ENCODE peak calls at places on chromosome 16, in five cellular contexts. E is NCI-H1417; I is stimulated activated CD8-positive, alpha-beta memory T cell treated with anti-CD3 and anti-CD28 coated beads, Interleukin-4, amount 100 ng/mL, for 24 hours; N is stimulated activated CD4-positive, alpha-beta T cell treated with anti-CD3 and anti-CD28 coated beads, Interleukin-12 subunit alpha, Interleukin-12 subunit beta, amount 100 ng/mL, for 48 hours; X is endothelial cell. D is an unnamed sample.

GRCh38 chr16:69513180-69513966 is 52.4 kb upstream of the NFAT5 start:
- DNase-seq in E (no peak), X (no peak), N (no peak), I (no peak), D (no peak)

GRCh38 chr16:56793504-56793903 is 63.6 kb downstream of the NUP93 start:
- DNase-seq in E (peak; percentile 62), X (peak; percentile 14), I (no peak), N (no peak), D (no peak)

GRCh38 chr16:624522-625401 is 6.0 kb upstream of the WFIKKN1 start:
- DNase-seq in E (no peak), I (no peak), X (no peak), N (no peak), D (peak; percentile 49)

GRCh38 chr16:72474511-72475123 is 302.7 kb upstream of the PMFBP1 start:
- DNase-seq in X (no peak), E (no peak), I (no peak), N (no peak), D (no peak)

GRCh38 chr16:29915590-29916247 is 10.3 kb downstream of the KCTD13 start:
- DNase-seq in X (no peak), E (no peak), N (no peak), I (no peak), D (no peak)

GRCh38 chr16:54353097-54353496 is 66.5 kb upstream of the IRX3 start:
- DNase-seq in E (no peak), X (no peak), I (no peak), N (no peak), D (no peak)

GRCh38 chr16:87420401-87421368 is 28.5 kb downstream of the MAP1LC3B start:
- DNase-seq in X (no peak), N (no peak), E (no peak), I (no peak), D (no peak)

GRCh38 chr16:48450367-48450766 is 65.2 kb upstream of the SIAH1 start:
- DNase-seq in X (no peak), E (no peak), I (no peak), N (no peak), D (no peak)

GRCh38 chr16:50202926-50203624 is 50.0 kb downstream of the TENT4B start:
- DNase-seq in I (no peak), X (no peak), N (no peak), E (no peak), D (no peak)

GRCh38 chr16:68995011-68995504 is 110.4 kb upstream of the HAS3 start:
- DNase-seq in N (no peak), E (peak; percentile 28), I (no peak), X (peak; percentile 7), D (no peak)

GRCh38 chr16:89482087-89482823 is 8.1 kb downstream of the ANKRD11 start:
- DNase-seq in E (no peak), I (no peak), N (no peak), X (no peak), D (no peak)

GRCh38 chr16:54291107-54291980 is 4.8 kb upstream of the IRX3 start:
- DNase-seq in E (no peak), I (no peak), X (peak; percentile 33), N (no peak), D (no peak)

GRCh38 chr16:11117576-11118211 is 138.3 kb downstream of the SOCS1 start:
- DNase-seq in E (no peak), I (no peak), N (no peak), X (no peak), D (no peak)

GRCh38 chr16:19707699-19708497 is 10.1 kb downstream of the KNOP1 start:
- DNase-seq in I (no peak), E (no peak), N (no peak), X (no peak), D (no peak)

GRCh38 chr16:48409839-48410610 is 24.8 kb upstream of the SIAH1 start:
- DNase-seq in X (no peak), N (no peak), E (no peak), I (no peak), D (no peak)

GRCh38 chr16:58243528-58244004 is 45.7 kb upstream of the CSNK2A2 start:
- DNase-seq in X (no peak), N (no peak), E (no peak), I (no peak), D (no peak)

GRCh38 chr16:73020409-73020884 is 27.5 kb downstream of the ZFHX3 start:
- DNase-seq in I (no peak), N (no peak), X (no peak), E (peak; percentile 3), D (no peak)

GRCh38 chr16:69367980-69368379 is 16.4 kb upstream of the TMED6 start:
- DNase-seq in N (no peak), X (peak; percentile 27), E (no peak), I (no peak), D (no peak)

GRCh38 chr16:27639588-27640276 is 89.8 kb downstream of the KATNIP start:
- DNase-seq in E (peak; percentile 66), X (peak; percentile 45), I (no peak), N (no peak), D (peak; percentile 34)

GRCh38 chr16:81706327-81707295 is 72.5 kb upstream of the PLCG2 start:
- DNase-seq in I (no peak), N (no peak), E (no peak), X (no peak), D (no peak)

GRCh38 chr16:4081035-4081434 is 35.2 kb downstream of the ADCY9 start:
- DNase-seq in X (no peak), I (no peak), E (peak; percentile 76), N (no peak), D (no peak)

GRCh38 chr16:53780051-53780450 is 76.1 kb downstream of the FTO start:
- DNase-seq in E (no peak), X (no peak), I (no peak), N (no peak), D (no peak)

GRCh38 chr16:57871457-57871856 is 69.2 kb upstream of the KIFC3 start:
- DNase-seq in I (no peak), N (no peak), E (no peak), X (no peak), D (no peak)

GRCh38 chr16:1408171-1408837 is 6.2 kb downstream of the UNKL start:
- DNase-seq in E (peak; percentile 89), X (peak; percentile 92), I (peak; percentile 95), N (peak; percentile 87), D (peak; percentile 95)

GRCh38 chr16:20944861-20945390 is 44.4 kb downstream of the LYRM1 start:
- DNase-seq in X (no peak), E (no peak), I (no peak), N (peak; percentile 64), D (no peak)

GRCh38 chr16:69917739-69918138 is 33.4 kb upstream of the CLEC18A start:
- DNase-seq in N (no peak), I (no peak), X (no peak), E (no peak), D (no peak)

GRCh38 chr16:24022797-24023196 is 187.0 kb downstream of the PRKCB start:
- DNase-seq in E (no peak), I (no peak), N (no peak), X (no peak), D (no peak)

GRCh38 chr16:81567987-81568748 is 123.6 kb downstream of the CMIP start:
- DNase-seq in N (peak; percentile 69), X (no peak), E (no peak), I (peak; percentile 33), D (peak; percentile 57)

GRCh38 chr16:50683689-50684374 is 2.7 kb upstream of the SNX20 start:
- DNase-seq in I (no peak), X (no peak), E (no peak), N (no peak), D (no peak)

GRCh38 chr16:2058901-2059300 is 11.1 kb downstream of the TSC2 start:
- DNase-seq in I (no peak), X (no peak), N (no peak), E (no peak), D (no peak)

GRCh38 chr16:58866935-58867334 is 132.8 kb upstream of the GOT2 start:
- DNase-seq in X (no peak), I (no peak), N (no peak), E (no peak), D (no peak)

GRCh38 chr16:23061669-23062068 is 87.6 kb downstream of the USP31 start:
- DNase-seq in E (no peak), N (no peak), X (no peak), I (no peak), D (no peak)

GRCh38 chr16:4846503-4846900 is 586 bp downstream of the GLYR1 start:
- DNase-seq in X (peak; percentile 44), I (peak; percentile 1), N (no peak), E (peak; percentile 44), D (no peak)

GRCh38 chr16:88437367-88437964 is 15.6 kb upstream of the ZFPM1 start:
- DNase-seq in I (peak; percentile 58), E (peak; percentile 79), N (no peak), X (peak; percentile 75), D (peak; percentile 85)

GRCh38 chr16:46746821-46747776 is 1.0 kb downstream of the MYLK3 start:
- DNase-seq in E (peak; percentile 10), X (no peak), N (no peak), I (no peak), D (no peak)

GRCh38 chr16:66207139-66207863 is 159.2 kb upstream of the CDH5 start:
- DNase-seq in E (no peak), X (no peak), N (no peak), I (no peak), D (no peak)

GRCh38 chr16:23670137-23670776 is 8.4 kb upstream of the PLK1 start:
- DNase-seq in X (no peak), I (no peak), N (peak; percentile 31), E (no peak), D (no peak)

GRCh38 chr16:28503470-28504259 is 3.0 kb downstream of the IL27 start:
- DNase-seq in N (no peak), E (no peak), X (no peak), I (no peak), D (no peak)

D was measured in frontal cortex.